ENCODE peak calls at places on chromosomes 11 and 22, in nine cellular contexts. W is CD4-positive, alpha-beta T cell; N is heart right ventricle; S is left ventricle myocardium inferior; D is psoas muscle; I is ovary; A is cardiac muscle cell; X is dorsolateral prefrontal cortex; F is transverse colon. H is an unnamed sample.

GRCh38 chr11:58561394-58562102 is 14.1 kb downstream of the LPXN start:
- DNase-seq in W (no peak), N (no peak), S (no peak), D (no peak), I (no peak), A (no peak), X (no peak), F (no peak), H (no peak)

GRCh38 chr11:77090373-77091111 is 12.1 kb upstream of the OMP start:
- DNase-seq in W (no peak), N (no peak), S (peak; percentile 9), D (peak; percentile 49), I (peak; percentile 35), A (no peak), X (no peak), F (peak; percentile 55), H (no peak)

GRCh38 chr22:46418827-46419226 is 83.3 kb downstream of the TRMU start:
- DNase-seq in W (no peak), N (peak; percentile 28), S (no peak), D (no peak), I (no peak), A (peak; percentile 6), X (no peak), F (no peak), H (no peak)

GRCh38 chr22:38873469-38874411 is 1.7 kb upstream of the CBX6 start:
- DNase-seq in W (no peak), N (no peak), S (no peak), D (no peak), I (no peak), A (no peak), X (no peak), F (no peak), H (no peak)

GRCh38 chr22:45709004-45709739 is 37.5 kb downstream of the ATXN10 start:
- DNase-seq in W (no peak), N (no peak), S (no peak), D (no peak), I (no peak), A (peak; percentile 47), X (no peak), F (no peak), H (peak; percentile 61)

GRCh38 chr11:77406396-77406795 is 67.5 kb downstream of the PAK1 start:
- DNase-seq in W (no peak), N (no peak), S (no peak), D (no peak), I (no peak), A (no peak), X (no peak), F (no peak), H (no peak)

GRCh38 chr11:131356201-131356600 is 14.2 kb upstream of the NTM start:
- DNase-seq in W (no peak), N (no peak), S (no peak), D (no peak), I (no peak), A (peak; percentile 79), X (no peak), F (no peak), H (no peak)

GRCh38 chr11:125871391-125872137 is 15.9 kb upstream of the HYLS1 start:
- DNase-seq in W (no peak), N (no peak), S (no peak), D (no peak), I (no peak), A (peak; percentile 71), X (no peak), F (no peak), H (no peak)

GRCh38 chr22:38989461-38989860 is 7.3 kb downstream of the APOBEC3B start:
- DNase-seq in W (no peak), N (no peak), S (no peak), D (peak; percentile 35), I (no peak), A (no peak), X (no peak), F (no peak), H (no peak)

GRCh38 chr11:120302001-120302805 is 22.9 kb upstream of the TLCD5 start:
- DNase-seq in W (no peak), N (no peak), S (no peak), D (no peak), I (no peak), A (no peak), X (no peak), F (peak; percentile 71), H (no peak)

DNA sequence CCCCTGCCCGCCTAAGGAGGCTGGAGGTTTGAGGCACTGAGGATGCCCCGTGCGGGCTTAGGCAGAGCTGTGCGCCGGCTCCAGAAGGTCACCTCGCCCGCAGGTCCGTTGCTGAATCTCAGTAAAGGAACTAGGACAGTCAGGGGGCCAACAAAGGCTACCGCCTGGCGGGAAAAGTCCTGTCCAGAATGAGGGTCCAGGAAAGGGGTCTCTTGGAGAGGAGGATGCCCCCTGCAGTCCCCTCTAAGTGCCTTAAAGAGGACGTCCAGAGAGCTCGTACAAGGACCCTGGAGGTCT is 549 bp downstream of the PVALB start:
- DNase-seq in W (no peak), N (no peak), S (no peak), D (no peak), I (no peak), A (no peak), X (no peak), F (no peak), H (no peak)
- H3K27me3 ChIP-seq in W (peaks cover 62% of the 10 kb centered on the region), N (peaks cover 92% of the 10 kb centered on the region), S (peaks cover 100% of the 10 kb centered on the region), D (peaks cover 75% of the 10 kb centered on the region), I (no peaks in the 10 kb centered on the region), A (peaks cover 52% of the 10 kb centered on the region), X (peaks cover 45% of the 10 kb centered on the region), F (peaks cover 69% of the 10 kb centered on the region), H (peaks cover 61% of the 10 kb centered on the region)

GRCh38 chr11:111454561-111455192 is 57.5 kb downstream of the BTG4 start:
- DNase-seq in W (no peak), N (peak; percentile 20), S (no peak), D (no peak), I (no peak), A (peak; percentile 67), X (peak; percentile 66), F (peak; percentile 46), H (no peak)
- TF ChIP-seq CTCF in W (no peak), N (peak; percentile 43), S (peak; percentile 47), D (peak; percentile 21), I (no peak), A (peak; percentile 42), X (peak; percentile 51), F (no peak), H (peak; percentile 59)

GRCh38 chr11:5476184-5476819 is 12.2 kb upstream of the OR52D1 start:
- DNase-seq in W (peak; percentile 2), N (peak; percentile 38), S (no peak), D (no peak), I (no peak), A (peak; percentile 62), X (no peak), F (peak; percentile 25), H (no peak)

GRCh38 chr11:5473921-5474320 is 14.6 kb upstream of the OR52D1 start:
- DNase-seq in W (no peak), N (no peak), S (no peak), D (no peak), I (no peak), A (no peak), X (no peak), F (no peak), H (no peak)
- H3K27me3 ChIP-seq in W (peaks cover 7% of the 10 kb centered on the region), N (no peaks in the 10 kb centered on the region), S (no peaks in the 10 kb centered on the region), D (no peaks in the 10 kb centered on the region), I (no peaks in the 10 kb centered on the region), A (no peaks in the 10 kb centered on the region), X (no peaks in the 10 kb centered on the region), F (no peaks in the 10 kb centered on the region), H (no peaks in the 10 kb centered on the region)

GRCh38 chr11:1879941-1880720 is 11.6 kb downstream of the PRR33 start:
- DNase-seq in W (no peak), N (peak; percentile 82), S (peak; percentile 84), D (peak; percentile 91), I (peak; percentile 82), A (peak; percentile 71), X (no peak), F (no peak), H (no peak)
- TF ChIP-seq CTCF in W (no peak), N (no peak), S (no peak), D (no peak), I (no peak), A (no peak), X (no peak), F (no peak), H (no peak)

DNA sequence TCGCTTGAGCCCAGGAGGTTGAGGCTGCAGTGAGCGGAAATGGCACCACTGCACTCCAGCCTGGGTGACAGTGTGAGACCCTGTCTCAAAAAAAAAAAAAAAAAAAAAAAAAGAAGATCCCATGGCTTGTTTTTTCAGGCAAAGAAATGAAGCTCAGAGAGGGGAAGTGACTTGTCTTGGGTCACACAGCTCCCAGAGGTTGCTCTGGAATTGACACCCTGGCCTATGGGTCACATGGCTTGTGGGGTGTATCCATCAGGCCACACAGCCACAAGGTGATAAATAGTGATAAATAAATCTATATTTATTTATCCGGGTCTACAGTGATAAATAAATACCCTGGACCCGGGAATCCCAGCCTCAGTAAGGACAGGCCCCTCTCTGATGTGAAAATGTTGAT is 2.2 kb upstream of the EMID1 start:
- DNase-seq in W (no peak), N (no peak), S (no peak), D (no peak), I (no peak), A (no peak), X (no peak), F (no peak), H (no peak)
- H3K27me3 ChIP-seq in W (peaks cover 43% of the 10 kb centered on the region), N (peaks cover 10% of the 10 kb centered on the region), S (peaks cover 15% of the 10 kb centered on the region), D (peaks cover 16% of the 10 kb centered on the region), I (no peaks in the 10 kb centered on the region), A (no peaks in the 10 kb centered on the region), X (no peaks in the 10 kb centered on the region), F (peaks cover 26% of the 10 kb centered on the region), H (peaks cover 19% of the 10 kb centered on the region)